ENCODE peak calls at places on chromosomes 3 and 15, in five cellular contexts. R, V, D, X and S are unnamed samples.

GRCh38 chr3:173045770-173046382 is 95.2 kb downstream of the SPATA16 start:
- DNase-seq in D (no peak), V (no peak), R (no peak), X (no peak), S (no peak)

GRCh38 chr3:170076715-170077238 is 39.0 kb downstream of the GPR160 start:
- DNase-seq in D (no peak), X (no peak), V (no peak), R (no peak), S (no peak)

GRCh38 chr3:108940568-108941285 is 13.0 kb downstream of the GUCA1C start:
- DNase-seq in X (no peak), R (no peak), V (no peak), D (no peak), S (no peak)

GRCh38 chr3:94162700-94163099 is 99.8 kb downstream of the NSUN3 start:
- DNase-seq in X (no peak), V (no peak), D (no peak), R (no peak), S (no peak)

GRCh38 chr15:26421065-26421464 is 351.8 kb downstream of the GABRB3 start:
- DNase-seq in D (no peak), V (no peak), R (no peak), X (no peak), S (no peak)

GRCh38 chr15:89575656-89576416 is 567 bp downstream of the TICRR start:
- DNase-seq in V (no peak), X (no peak), R (peak; percentile 61), D (no peak), S (no peak)

GRCh38 chr3:27349832-27350231 is 19.4 kb downstream of the NEK10 start:
- DNase-seq in X (no peak), D (no peak), V (no peak), R (no peak), S (no peak)

GRCh38 chr3:49582177-49582576 is 27.9 kb downstream of the BSN start:
- DNase-seq in V (no peak), R (no peak), D (no peak), X (no peak), S (no peak)

GRCh38 chr15:49895337-49896223 is 223.5 kb downstream of the ATP8B4 start:
- DNase-seq in X (no peak), D (no peak), V (no peak), R (no peak), S (no peak)

GRCh38 chr3:73121684-73122331 is 60.3 kb downstream of the EBLN2 start:
- DNase-seq in D (no peak), R (no peak), X (no peak), V (no peak), S (no peak)

GRCh38 chr3:60582285-60582684 is 669.0 kb downstream of the FHIT start:
- DNase-seq in D (no peak), R (no peak), X (no peak), V (no peak), S (no peak)

GRCh38 chr15:100032358-100033080 is 299.3 kb upstream of the LYSMD4 start:
- DNase-seq in V (no peak), R (no peak), D (no peak), X (no peak), S (no peak)

GRCh38 chr3:157914882-157915281 is 191.3 kb downstream of the SHOX2 start:
- DNase-seq in D (no peak), R (no peak), V (no peak), X (no peak), S (no peak)

GRCh38 chr3:124296416-124296815 is 304.5 kb upstream of the ROPN1 start:
- DNase-seq in V (no peak), R (no peak), X (no peak), D (no peak), S (no peak)

GRCh38 chr15:78012643-78013077 is 64.9 kb downstream of the TBC1D2B start:
- DNase-seq in V (no peak), X (peak; percentile 97), D (peak; percentile 39), R (peak; percentile 75), S (no peak)

GRCh38 chr3:54859204-54859603 is 68.7 kb downstream of the LRTM1 start:
- DNase-seq in D (no peak), X (no peak), R (no peak), V (no peak), S (no peak)

GRCh38 chr3:123272547-123272946 is 70.8 kb downstream of the SEC22A start:
- DNase-seq in X (no peak), D (no peak), V (no peak), R (no peak), S (no peak)

GRCh38 chr3:171092467-171092911 is 66.0 kb upstream of the SLC2A2 start:
- DNase-seq in R (no peak), D (no peak), V (no peak), X (no peak), S (no peak)

GRCh38 chr3:187130346-187131066 is 8.8 kb downstream of the RPL39L start:
- DNase-seq in X (no peak), R (no peak), V (no peak), D (peak; percentile 11), S (no peak)

GRCh38 chr3:188978772-188979171 is 193.0 kb upstream of the TPRG1 start:
- DNase-seq in D (no peak), R (no peak), V (no peak), X (no peak), S (peak; percentile 33)

GRCh38 chr3:147368151-147368550 is 38.2 kb downstream of the ZIC4 start:
- DNase-seq in R (no peak), V (no peak), X (no peak), D (no peak), S (no peak)

GRCh38 chr3:11532865-11533490 is 110.7 kb downstream of the VGLL4 start:
- DNase-seq in V (no peak), R (no peak), X (no peak), D (no peak), S (no peak)

GRCh38 chr3:179766416-179767133 is 113.7 kb downstream of the USP13 start:
- DNase-seq in R (no peak), V (no peak), X (no peak), D (no peak), S (no peak)

GRCh38 chr3:171838218-171838720 is 4.9 kb upstream of the TMEM212 start:
- DNase-seq in X (no peak), V (no peak), R (no peak), D (peak; percentile 68), S (peak; percentile 68)

GRCh38 chr15:64894395-64895056 is 17.2 kb upstream of the ANKDD1A start:
- DNase-seq in X (no peak), R (peak; percentile 73), D (peak; percentile 27), V (no peak), S (peak; percentile 47)

GRCh38 chr3:123547881-123548534 is 36.8 kb downstream of the HACD2 start:
- DNase-seq in V (no peak), X (peak; percentile 28), R (no peak), D (no peak), S (peak; percentile 50)

GRCh38 chr3:196666001-196666867 is 26.7 kb downstream of the NRROS start:
- DNase-seq in D (no peak), X (no peak), V (peak; percentile 95), R (no peak), S (no peak)

GRCh38 chr15:75992897-75993296 is 19.3 kb downstream of the NRG4 start:
- DNase-seq in R (no peak), V (no peak), X (no peak), D (no peak), S (no peak)

GRCh38 chr15:77386626-77387025 is 33.3 kb downstream of the PEAK1 start:
- DNase-seq in R (no peak), V (no peak), D (no peak), X (no peak), S (no peak)

GRCh38 chr15:62453356-62453755 is 288.3 kb upstream of the C2CD4B start:
- DNase-seq in D (no peak), R (no peak), V (no peak), X (no peak), S (no peak)

GRCh38 chr15:25694823-25695312 is 168.3 kb downstream of the ATP10A start:
- DNase-seq in R (no peak), X (peak; percentile 6), V (no peak), D (no peak), S (no peak)

GRCh38 chr15:93861413-93861812 is 369.9 kb upstream of the MCTP2 start:
- DNase-seq in D (no peak), V (no peak), X (no peak), R (no peak), S (peak; percentile 36)

GRCh38 chr3:82376883-82377282 is 615.4 kb upstream of the GBE1 start:
- DNase-seq in R (no peak), X (no peak), D (no peak), V (no peak), S (no peak)

GRCh38 chr3:125240496-125240895 is 27.9 kb upstream of the SLC12A8 start:
- DNase-seq in R (no peak), D (no peak), V (no peak), X (no peak), S (no peak)

GRCh38 chr15:49855917-49856637 is 235.2 kb downstream of the DTWD1 start:
- DNase-seq in V (no peak), D (peak; percentile 47), X (no peak), R (no peak), S (no peak)

GRCh38 chr3:122697952-122698625 is 17.4 kb downstream of the PARP14 start:
- DNase-seq in D (no peak), X (no peak), R (no peak), V (no peak), S (no peak)

GRCh38 chr3:146503459-146504202 is 34.3 kb upstream of the PLSCR2 start:
- DNase-seq in R (peak; percentile 47), D (no peak), V (peak; percentile 55), X (no peak), S (no peak)